ENCODE peak calls at places on chromosome 18, in nine cellular contexts. One of them, this sample, is unnamed.

GRCh38 chr18:36460324-36460850 is 162.9 kb downstream of the FHOD3 start:
- DNase-seq in brain microvascular endothelial cell: no peak
- DNase-seq in tibial artery: no peak
- DNase-seq in mammary epithelial cell: no peak
- DNase-seq in fibroblast of pulmonary artery: no peak
- DNase-seq in AG04450: no peak
- DNase-seq in esophagus squamous epithelium: no peak
- DNase-seq in AG09319: no peak
- DNase-seq in left ventricle myocardium inferior: no peak
- DNase-seq in this sample: no peak

GRCh38 chr18:75218524-75218923 is 7.9 kb downstream of the TSHZ1 start:
- DNase-seq in AG04450: no peak
- DNase-seq in AG09319: no peak
- DNase-seq in tibial artery: no peak
- DNase-seq in esophagus squamous epithelium: no peak
- DNase-seq in mammary epithelial cell: no peak
- DNase-seq in brain microvascular endothelial cell: no peak
- DNase-seq in fibroblast of pulmonary artery: no peak
- DNase-seq in left ventricle myocardium inferior: no peak
- DNase-seq in this sample: no peak

GRCh38 chr18:31825772-31826171 is 65.1 kb upstream of the SLC25A52 start:
- DNase-seq in mammary epithelial cell: no peak
- DNase-seq in fibroblast of pulmonary artery: no peak
- DNase-seq in left ventricle myocardium inferior: no peak
- DNase-seq in brain microvascular endothelial cell: no peak
- DNase-seq in esophagus squamous epithelium: no peak
- DNase-seq in tibial artery: no peak
- DNase-seq in AG04450: no peak
- DNase-seq in AG09319: no peak
- DNase-seq in this sample: no peak

GRCh38 chr18:2431836-2432235 is 139.5 kb downstream of the METTL4 start:
- DNase-seq in fibroblast of pulmonary artery: no peak
- DNase-seq in brain microvascular endothelial cell: no peak
- DNase-seq in mammary epithelial cell: no peak
- DNase-seq in AG09319: no peak
- DNase-seq in esophagus squamous epithelium: no peak
- DNase-seq in tibial artery: no peak
- DNase-seq in left ventricle myocardium inferior: no peak
- DNase-seq in AG04450: no peak
- DNase-seq in this sample: no peak

GRCh38 chr18:75923169-75923568 is 495.7 kb upstream of the SMIM21 start:
- DNase-seq in mammary epithelial cell: peak
- DNase-seq in tibial artery: peak
- DNase-seq in brain microvascular endothelial cell: peak
- DNase-seq in fibroblast of pulmonary artery: peak
- DNase-seq in esophagus squamous epithelium: no peak
- DNase-seq in left ventricle myocardium inferior: peak
- DNase-seq in AG04450: no peak
- DNase-seq in AG09319: no peak
- DNase-seq in this sample: peak

GRCh38 chr18:23710068-23710527 is 20.8 kb downstream of the LAMA3 start:
- DNase-seq in mammary epithelial cell: no peak
- DNase-seq in AG09319: no peak
- DNase-seq in left ventricle myocardium inferior: no peak
- DNase-seq in esophagus squamous epithelium: no peak
- DNase-seq in tibial artery: no peak
- DNase-seq in fibroblast of pulmonary artery: peak
- DNase-seq in brain microvascular endothelial cell: peak
- DNase-seq in AG04450: no peak
- DNase-seq in this sample: peak

GRCh38 chr18:34802938-34803337 is 92.8 kb downstream of the DTNA start:
- DNase-seq in AG09319: no peak
- DNase-seq in tibial artery: no peak
- DNase-seq in AG04450: no peak
- DNase-seq in mammary epithelial cell: no peak
- DNase-seq in esophagus squamous epithelium: no peak
- DNase-seq in left ventricle myocardium inferior: no peak
- DNase-seq in brain microvascular endothelial cell: no peak
- DNase-seq in fibroblast of pulmonary artery: no peak
- DNase-seq in this sample: no peak

GRCh38 chr18:74963820-74964446 is 245.0 kb downstream of the PTGR3 start:
- DNase-seq in tibial artery: no peak
- DNase-seq in AG09319: no peak
- DNase-seq in brain microvascular endothelial cell: peak
- DNase-seq in mammary epithelial cell: peak
- DNase-seq in esophagus squamous epithelium: no peak
- DNase-seq in AG04450: no peak
- DNase-seq in left ventricle myocardium inferior: no peak
- DNase-seq in fibroblast of pulmonary artery: peak
- DNase-seq in this sample: peak

GRCh38 chr18:77658309-77658681 is 408.6 kb downstream of the GALR1 start:
- DNase-seq in AG04450: no peak
- DNase-seq in tibial artery: no peak
- DNase-seq in brain microvascular endothelial cell: no peak
- DNase-seq in fibroblast of pulmonary artery: no peak
- DNase-seq in AG09319: no peak
- DNase-seq in left ventricle myocardium inferior: no peak
- DNase-seq in mammary epithelial cell: no peak
- DNase-seq in esophagus squamous epithelium: no peak
- DNase-seq in this sample: no peak

GRCh38 chr18:33987206-33987605 is 237.5 kb downstream of the NOL4 start:
- DNase-seq in mammary epithelial cell: no peak
- DNase-seq in fibroblast of pulmonary artery: no peak
- DNase-seq in esophagus squamous epithelium: no peak
- DNase-seq in AG04450: no peak
- DNase-seq in brain microvascular endothelial cell: no peak
- DNase-seq in tibial artery: no peak
- DNase-seq in left ventricle myocardium inferior: no peak
- DNase-seq in AG09319: no peak
- DNase-seq in this sample: no peak

GRCh38 chr18:7568426-7568825 is 1.3 kb downstream of the PTPRM start:
- DNase-seq in brain microvascular endothelial cell: no peak
- DNase-seq in AG09319: no peak
- DNase-seq in tibial artery: peak
- DNase-seq in AG04450: no peak
- DNase-seq in fibroblast of pulmonary artery: no peak
- DNase-seq in left ventricle myocardium inferior: peak
- DNase-seq in esophagus squamous epithelium: no peak
- DNase-seq in mammary epithelial cell: no peak
- DNase-seq in this sample: no peak

GRCh38 chr18:67846422-67847098 is 330.0 kb upstream of the DSEL start:
- DNase-seq in tibial artery: peak
- DNase-seq in AG04450: no peak
- DNase-seq in left ventricle myocardium inferior: no peak
- DNase-seq in fibroblast of pulmonary artery: no peak
- DNase-seq in AG09319: no peak
- DNase-seq in mammary epithelial cell: no peak
- DNase-seq in esophagus squamous epithelium: no peak
- DNase-seq in brain microvascular endothelial cell: no peak
- DNase-seq in this sample: no peak

GRCh38 chr18:39746201-39746600 is 2180.6 kb upstream of the CELF4 start:
- DNase-seq in brain microvascular endothelial cell: peak
- DNase-seq in esophagus squamous epithelium: no peak
- DNase-seq in tibial artery: no peak
- DNase-seq in left ventricle myocardium inferior: no peak
- DNase-seq in AG04450: no peak
- DNase-seq in fibroblast of pulmonary artery: no peak
- DNase-seq in AG09319: no peak
- DNase-seq in mammary epithelial cell: no peak
- DNase-seq in this sample: no peak

GRCh38 chr18:49913221-49913620 is 99.9 kb upstream of the ACAA2 start:
- DNase-seq in esophagus squamous epithelium: no peak
- DNase-seq in AG04450: no peak
- DNase-seq in AG09319: no peak
- DNase-seq in left ventricle myocardium inferior: no peak
- DNase-seq in tibial artery: no peak
- DNase-seq in fibroblast of pulmonary artery: no peak
- DNase-seq in mammary epithelial cell: no peak
- DNase-seq in brain microvascular endothelial cell: no peak
- DNase-seq in this sample: no peak

GRCh38 chr18:28529644-28530043 is 352.7 kb upstream of the CDH2 start:
- DNase-seq in fibroblast of pulmonary artery: no peak
- DNase-seq in AG04450: no peak
- DNase-seq in esophagus squamous epithelium: no peak
- DNase-seq in AG09319: no peak
- DNase-seq in mammary epithelial cell: no peak
- DNase-seq in brain microvascular endothelial cell: no peak
- DNase-seq in left ventricle myocardium inferior: no peak
- DNase-seq in tibial artery: no peak
- DNase-seq in this sample: no peak

GRCh38 chr18:35407871-35408481 is 30.8 kb upstream of the ZNF396 start:
- DNase-seq in esophagus squamous epithelium: no peak
- DNase-seq in tibial artery: no peak
- DNase-seq in AG09319: peak
- DNase-seq in AG04450: peak
- DNase-seq in left ventricle myocardium inferior: no peak
- DNase-seq in mammary epithelial cell: peak
- DNase-seq in fibroblast of pulmonary artery: peak
- DNase-seq in brain microvascular endothelial cell: peak
- DNase-seq in this sample: peak

GRCh38 chr18:67282796-67283195 is 233.7 kb downstream of the DSEL start:
- DNase-seq in brain microvascular endothelial cell: no peak
- DNase-seq in AG09319: no peak
- DNase-seq in left ventricle myocardium inferior: no peak
- DNase-seq in fibroblast of pulmonary artery: peak
- DNase-seq in AG04450: no peak
- DNase-seq in mammary epithelial cell: no peak
- DNase-seq in tibial artery: no peak
- DNase-seq in esophagus squamous epithelium: no peak
- DNase-seq in this sample: no peak

GRCh38 chr18:79682896-79683625 is 3.5 kb downstream of the CTDP1 start:
- DNase-seq in tibial artery: peak
- DNase-seq in AG09319: no peak
- DNase-seq in fibroblast of pulmonary artery: no peak
- DNase-seq in esophagus squamous epithelium: no peak
- DNase-seq in brain microvascular endothelial cell: no peak
- DNase-seq in left ventricle myocardium inferior: no peak
- DNase-seq in AG04450: no peak
- DNase-seq in mammary epithelial cell: no peak
- DNase-seq in this sample: no peak

GRCh38 chr18:69878534-69878933 is 69.1 kb downstream of the CD226 start:
- DNase-seq in tibial artery: no peak
- DNase-seq in AG09319: no peak
- DNase-seq in fibroblast of pulmonary artery: no peak
- DNase-seq in AG04450: no peak
- DNase-seq in mammary epithelial cell: no peak
- DNase-seq in left ventricle myocardium inferior: no peak
- DNase-seq in brain microvascular endothelial cell: no peak
- DNase-seq in esophagus squamous epithelium: no peak
- DNase-seq in this sample: no peak

GRCh38 chr18:2625217-2625616 is 30.3 kb upstream of the SMCHD1 start:
- DNase-seq in tibial artery: no peak
- DNase-seq in brain microvascular endothelial cell: no peak
- DNase-seq in AG09319: no peak
- DNase-seq in left ventricle myocardium inferior: no peak
- DNase-seq in mammary epithelial cell: no peak
- DNase-seq in fibroblast of pulmonary artery: no peak
- DNase-seq in AG04450: no peak
- DNase-seq in esophagus squamous epithelium: no peak
- DNase-seq in this sample: no peak

GRCh38 chr18:25350561-25351201 is 1.3 kb downstream of the ZNF521 start:
- DNase-seq in tibial artery: peak
- DNase-seq in AG04450: peak
- DNase-seq in fibroblast of pulmonary artery: peak
- DNase-seq in brain microvascular endothelial cell: peak
- DNase-seq in mammary epithelial cell: peak
- DNase-seq in AG09319: no peak
- DNase-seq in esophagus squamous epithelium: no peak
- DNase-seq in left ventricle myocardium inferior: peak
- DNase-seq in this sample: no peak

GRCh38 chr18:55587341-55588000 is 521 bp downstream of the TCF4 start:
- DNase-seq in fibroblast of pulmonary artery: peak
- DNase-seq in esophagus squamous epithelium: no peak
- DNase-seq in AG04450: no peak
- DNase-seq in brain microvascular endothelial cell: peak
- DNase-seq in mammary epithelial cell: peak
- DNase-seq in left ventricle myocardium inferior: peak
- DNase-seq in tibial artery: peak
- DNase-seq in AG09319: no peak
- DNase-seq in this sample: no peak

GRCh38 chr18:48037481-48038271 is 107.2 kb upstream of the SMAD2 start:
- DNase-seq in tibial artery: peak
- DNase-seq in AG09319: no peak
- DNase-seq in AG04450: no peak
- DNase-seq in fibroblast of pulmonary artery: peak
- DNase-seq in left ventricle myocardium inferior: peak
- DNase-seq in mammary epithelial cell: peak
- DNase-seq in esophagus squamous epithelium: no peak
- DNase-seq in brain microvascular endothelial cell: no peak
- DNase-seq in this sample: peak
- TF ChIP-seq CTCF in tibial artery: no peak
- TF ChIP-seq CTCF in AG09319: peak
- TF ChIP-seq CTCF in AG04450: no peak
- TF ChIP-seq CTCF in fibroblast of pulmonary artery: peak
- TF ChIP-seq CTCF in left ventricle myocardium inferior: peak
- TF ChIP-seq CTCF in mammary epithelial cell: peak
- TF ChIP-seq CTCF in esophagus squamous epithelium: peak
- TF ChIP-seq CTCF in brain microvascular endothelial cell: peak
- TF ChIP-seq CTCF in this sample: peak

GRCh38 chr18:58446661-58447060 is 182.2 kb downstream of the ALPK2 start:
- DNase-seq in AG04450: no peak
- DNase-seq in AG09319: no peak
- DNase-seq in tibial artery: no peak
- DNase-seq in esophagus squamous epithelium: no peak
- DNase-seq in mammary epithelial cell: no peak
- DNase-seq in fibroblast of pulmonary artery: no peak
- DNase-seq in brain microvascular endothelial cell: no peak
- DNase-seq in left ventricle myocardium inferior: no peak
- DNase-seq in this sample: peak
- TF ChIP-seq CTCF in AG04450: no peak
- TF ChIP-seq CTCF in AG09319: no peak
- TF ChIP-seq CTCF in tibial artery: no peak
- TF ChIP-seq CTCF in esophagus squamous epithelium: no peak
- TF ChIP-seq CTCF in mammary epithelial cell: no peak
- TF ChIP-seq CTCF in fibroblast of pulmonary artery: no peak
- TF ChIP-seq CTCF in brain microvascular endothelial cell: no peak
- TF ChIP-seq CTCF in left ventricle myocardium inferior: no peak
- TF ChIP-seq CTCF in this sample: no peak

GRCh38 chr18:44895176-44895798 is 214.6 kb downstream of the SETBP1 start:
- DNase-seq in fibroblast of pulmonary artery: peak
- DNase-seq in mammary epithelial cell: peak
- DNase-seq in AG04450: peak
- DNase-seq in AG09319: peak
- DNase-seq in left ventricle myocardium inferior: peak
- DNase-seq in esophagus squamous epithelium: no peak
- DNase-seq in brain microvascular endothelial cell: peak
- DNase-seq in tibial artery: no peak
- DNase-seq in this sample: peak
- TF ChIP-seq CTCF in fibroblast of pulmonary artery: peak
- TF ChIP-seq CTCF in mammary epithelial cell: peak
- TF ChIP-seq CTCF in AG04450: peak
- TF ChIP-seq CTCF in AG09319: peak
- TF ChIP-seq CTCF in left ventricle myocardium inferior: peak
- TF ChIP-seq CTCF in esophagus squamous epithelium: peak
- TF ChIP-seq CTCF in brain microvascular endothelial cell: peak
- TF ChIP-seq CTCF in tibial artery: peak
- TF ChIP-seq CTCF in this sample: peak

DNA sequence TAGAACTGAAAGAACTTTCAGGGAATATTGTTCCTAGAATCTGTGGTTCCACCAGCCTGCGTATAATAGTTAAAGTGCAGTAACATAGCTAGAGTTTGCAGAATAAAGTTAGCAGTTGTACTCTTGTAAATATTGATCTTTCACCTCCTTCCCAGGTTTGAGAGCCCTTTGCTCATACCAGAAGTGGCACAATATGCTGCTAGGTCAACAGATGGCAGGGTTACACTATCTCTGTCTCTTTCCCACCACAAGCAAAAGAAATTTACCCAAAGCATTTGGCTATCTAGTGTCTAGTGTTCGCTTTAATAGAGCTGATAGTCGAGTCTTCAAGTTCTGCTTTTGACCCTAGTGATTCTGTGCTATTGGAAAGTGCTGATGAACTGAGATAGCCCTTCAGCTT is 119.0 kb upstream of the KLHL14 start:
- DNase-seq in brain microvascular endothelial cell: no peak
- DNase-seq in tibial artery: no peak
- DNase-seq in AG04450: no peak
- DNase-seq in AG09319: no peak
- DNase-seq in left ventricle myocardium inferior: no peak
- DNase-seq in mammary epithelial cell: no peak
- DNase-seq in esophagus squamous epithelium: no peak
- DNase-seq in fibroblast of pulmonary artery: no peak
- DNase-seq in this sample: no peak
- TF ChIP-seq CTCF in brain microvascular endothelial cell: peak
- TF ChIP-seq CTCF in tibial artery: no peak
- TF ChIP-seq CTCF in AG04450: no peak
- TF ChIP-seq CTCF in AG09319: peak
- TF ChIP-seq CTCF in left ventricle myocardium inferior: no peak
- TF ChIP-seq CTCF in mammary epithelial cell: no peak
- TF ChIP-seq CTCF in esophagus squamous epithelium: no peak
- TF ChIP-seq CTCF in fibroblast of pulmonary artery: no peak
- TF ChIP-seq CTCF in this sample: no peak

This sample was measured in bronchial epithelial cell.